ENCODE peak calls at places on chromosomes 1 and 21, in eight cellular contexts. One of them, this sample, is unnamed.

GRCh38 chr1:20560966-20561365 is 8.6 kb downstream of the FAM43B start:
- DNase-seq in SK-N-MC: no peak
- DNase-seq in HTR-8/SVneo: no peak
- DNase-seq in GDM1: no peak
- DNase-seq in neural progenitor cell: no peak
- DNase-seq in RKO: no peak
- DNase-seq in tibial artery: no peak
- DNase-seq in B cell: no peak
- DNase-seq in this sample: no peak

GRCh38 chr1:40232444-40232843 is 15.3 kb upstream of the TMCO2 start:
- DNase-seq in tibial artery: no peak
- DNase-seq in B cell: peak
- DNase-seq in GDM1: no peak
- DNase-seq in neural progenitor cell: no peak
- DNase-seq in SK-N-MC: no peak
- DNase-seq in HTR-8/SVneo: no peak
- DNase-seq in RKO: no peak
- DNase-seq in this sample: no peak

GRCh38 chr1:202807367-202807925 is 775 bp downstream of the KDM5B start:
- DNase-seq in neural progenitor cell: peak
- DNase-seq in RKO: peak
- DNase-seq in B cell: no peak
- DNase-seq in HTR-8/SVneo: peak
- DNase-seq in GDM1: no peak
- DNase-seq in SK-N-MC: no peak
- DNase-seq in tibial artery: peak
- DNase-seq in this sample: no peak

GRCh38 chr1:115330480-115331013 is 7.5 kb downstream of the NGF start:
- DNase-seq in neural progenitor cell: no peak
- DNase-seq in HTR-8/SVneo: no peak
- DNase-seq in B cell: no peak
- DNase-seq in GDM1: no peak
- DNase-seq in SK-N-MC: no peak
- DNase-seq in tibial artery: no peak
- DNase-seq in RKO: peak
- DNase-seq in this sample: no peak

GRCh38 chr1:183262628-183263220 is 76.7 kb downstream of the LAMC2 start:
- DNase-seq in neural progenitor cell: no peak
- DNase-seq in HTR-8/SVneo: no peak
- DNase-seq in GDM1: no peak
- DNase-seq in SK-N-MC: no peak
- DNase-seq in tibial artery: no peak
- DNase-seq in RKO: no peak
- DNase-seq in B cell: no peak
- DNase-seq in this sample: no peak

GRCh38 chr1:187763976-187764375 is 935.2 kb downstream of the PLA2G4A start:
- DNase-seq in tibial artery: no peak
- DNase-seq in neural progenitor cell: no peak
- DNase-seq in SK-N-MC: no peak
- DNase-seq in B cell: no peak
- DNase-seq in HTR-8/SVneo: no peak
- DNase-seq in RKO: no peak
- DNase-seq in GDM1: no peak
- DNase-seq in this sample: no peak

GRCh38 chr1:201697174-201697573 is 131.8 kb upstream of the IPO9 start:
- DNase-seq in RKO: no peak
- DNase-seq in SK-N-MC: no peak
- DNase-seq in GDM1: no peak
- DNase-seq in tibial artery: no peak
- DNase-seq in B cell: no peak
- DNase-seq in neural progenitor cell: no peak
- DNase-seq in HTR-8/SVneo: no peak
- DNase-seq in this sample: no peak

GRCh38 chr1:53552146-53552940 is 93.1 kb downstream of the DMRTB1 start:
- DNase-seq in HTR-8/SVneo: no peak
- DNase-seq in neural progenitor cell: peak
- DNase-seq in GDM1: no peak
- DNase-seq in tibial artery: peak
- DNase-seq in RKO: no peak
- DNase-seq in B cell: peak
- DNase-seq in SK-N-MC: no peak
- DNase-seq in this sample: peak

GRCh38 chr1:100077525-100077924 is 55.2 kb downstream of the SASS6 start:
- DNase-seq in RKO: no peak
- DNase-seq in GDM1: no peak
- DNase-seq in B cell: no peak
- DNase-seq in SK-N-MC: no peak
- DNase-seq in neural progenitor cell: no peak
- DNase-seq in tibial artery: no peak
- DNase-seq in HTR-8/SVneo: no peak
- DNase-seq in this sample: no peak

GRCh38 chr1:63662846-63663245 is 69.6 kb downstream of the PGM1 start:
- DNase-seq in RKO: peak
- DNase-seq in neural progenitor cell: no peak
- DNase-seq in B cell: no peak
- DNase-seq in HTR-8/SVneo: peak
- DNase-seq in tibial artery: no peak
- DNase-seq in SK-N-MC: no peak
- DNase-seq in GDM1: no peak
- DNase-seq in this sample: no peak

GRCh38 chr1:26529655-26530539 is at the start of gene RPS6KA1:
- DNase-seq in neural progenitor cell: peak
- DNase-seq in tibial artery: no peak
- DNase-seq in SK-N-MC: no peak
- DNase-seq in B cell: peak
- DNase-seq in RKO: peak
- DNase-seq in HTR-8/SVneo: peak
- DNase-seq in GDM1: peak
- DNase-seq in this sample: peak

GRCh38 chr1:7388488-7389185 is 382.5 kb upstream of the VAMP3 start:
- DNase-seq in SK-N-MC: no peak
- DNase-seq in GDM1: no peak
- DNase-seq in tibial artery: peak
- DNase-seq in RKO: no peak
- DNase-seq in neural progenitor cell: no peak
- DNase-seq in HTR-8/SVneo: no peak
- DNase-seq in B cell: no peak
- DNase-seq in this sample: peak

GRCh38 chr1:47870946-47871750 is 126.0 kb downstream of the TRABD2B start:
- DNase-seq in SK-N-MC: no peak
- DNase-seq in RKO: no peak
- DNase-seq in HTR-8/SVneo: no peak
- DNase-seq in neural progenitor cell: no peak
- DNase-seq in GDM1: no peak
- DNase-seq in tibial artery: no peak
- DNase-seq in B cell: no peak
- DNase-seq in this sample: no peak

GRCh38 chr1:21636029-21636428 is 33.1 kb downstream of the RAP1GAP start:
- DNase-seq in HTR-8/SVneo: no peak
- DNase-seq in SK-N-MC: no peak
- DNase-seq in neural progenitor cell: no peak
- DNase-seq in GDM1: no peak
- DNase-seq in tibial artery: no peak
- DNase-seq in B cell: no peak
- DNase-seq in RKO: no peak
- DNase-seq in this sample: no peak

GRCh38 chr21:21200103-21200938 is 202.1 kb downstream of the NCAM2 start:
- DNase-seq in B cell: no peak
- DNase-seq in SK-N-MC: no peak
- DNase-seq in GDM1: no peak
- DNase-seq in neural progenitor cell: no peak
- DNase-seq in tibial artery: peak
- DNase-seq in HTR-8/SVneo: peak
- DNase-seq in RKO: peak
- DNase-seq in this sample: no peak

GRCh38 chr1:151720190-151720953 is 950 bp upstream of the RIIAD1 start:
- DNase-seq in SK-N-MC: no peak
- DNase-seq in tibial artery: no peak
- DNase-seq in GDM1: no peak
- DNase-seq in RKO: no peak
- DNase-seq in HTR-8/SVneo: no peak
- DNase-seq in neural progenitor cell: no peak
- DNase-seq in B cell: no peak
- DNase-seq in this sample: no peak

GRCh38 chr1:153777648-153778047 is 2.4 kb downstream of the SLC27A3 start:
- DNase-seq in HTR-8/SVneo: no peak
- DNase-seq in GDM1: no peak
- DNase-seq in RKO: no peak
- DNase-seq in neural progenitor cell: no peak
- DNase-seq in tibial artery: peak
- DNase-seq in SK-N-MC: no peak
- DNase-seq in B cell: peak
- DNase-seq in this sample: no peak

GRCh38 chr1:41313661-41314131 is 47.5 kb upstream of the FOXO6 start:
- DNase-seq in RKO: no peak
- DNase-seq in B cell: no peak
- DNase-seq in HTR-8/SVneo: no peak
- DNase-seq in tibial artery: no peak
- DNase-seq in SK-N-MC: peak
- DNase-seq in GDM1: no peak
- DNase-seq in neural progenitor cell: peak
- DNase-seq in this sample: no peak

GRCh38 chr21:44892536-44893277 is 19.2 kb upstream of the PTTG1IP start:
- DNase-seq in tibial artery: no peak
- DNase-seq in RKO: peak
- DNase-seq in SK-N-MC: no peak
- DNase-seq in GDM1: peak
- DNase-seq in neural progenitor cell: peak
- DNase-seq in B cell: peak
- DNase-seq in HTR-8/SVneo: peak
- DNase-seq in this sample: peak

GRCh38 chr1:205711105-205712048 is 31.1 kb upstream of the SLC45A3 start:
- DNase-seq in SK-N-MC: peak
- DNase-seq in GDM1: peak
- DNase-seq in tibial artery: no peak
- DNase-seq in B cell: peak
- DNase-seq in neural progenitor cell: peak
- DNase-seq in HTR-8/SVneo: peak
- DNase-seq in RKO: peak
- DNase-seq in this sample: peak

GRCh38 chr1:119409731-119410130 is 5.2 kb upstream of the HSD3B2 start:
- DNase-seq in GDM1: no peak
- DNase-seq in tibial artery: no peak
- DNase-seq in SK-N-MC: no peak
- DNase-seq in B cell: no peak
- DNase-seq in RKO: no peak
- DNase-seq in neural progenitor cell: no peak
- DNase-seq in HTR-8/SVneo: no peak
- DNase-seq in this sample: no peak

GRCh38 chr1:86054396-86054795 is 102.2 kb downstream of the COL24A1 start:
- DNase-seq in tibial artery: no peak
- DNase-seq in GDM1: no peak
- DNase-seq in neural progenitor cell: no peak
- DNase-seq in SK-N-MC: no peak
- DNase-seq in B cell: no peak
- DNase-seq in HTR-8/SVneo: no peak
- DNase-seq in RKO: no peak
- DNase-seq in this sample: no peak

GRCh38 chr1:6822530-6823359 is 37.5 kb downstream of the CAMTA1 start:
- DNase-seq in SK-N-MC: peak
- DNase-seq in GDM1: no peak
- DNase-seq in B cell: no peak
- DNase-seq in tibial artery: no peak
- DNase-seq in HTR-8/SVneo: no peak
- DNase-seq in RKO: no peak
- DNase-seq in neural progenitor cell: no peak
- DNase-seq in this sample: no peak

GRCh38 chr1:98761238-98761637 is 99.7 kb downstream of the SNX7 start:
- DNase-seq in RKO: peak
- DNase-seq in HTR-8/SVneo: no peak
- DNase-seq in neural progenitor cell: peak
- DNase-seq in GDM1: no peak
- DNase-seq in tibial artery: no peak
- DNase-seq in B cell: no peak
- DNase-seq in SK-N-MC: no peak
- DNase-seq in this sample: no peak

GRCh38 chr1:202143768-202144509 is 598 bp downstream of the ARL8A start:
- DNase-seq in SK-N-MC: no peak
- DNase-seq in tibial artery: no peak
- DNase-seq in HTR-8/SVneo: no peak
- DNase-seq in B cell: peak
- DNase-seq in RKO: peak
- DNase-seq in GDM1: peak
- DNase-seq in neural progenitor cell: peak
- DNase-seq in this sample: no peak

GRCh38 chr1:68011786-68012375 is 38.5 kb downstream of the DIRAS3 start:
- DNase-seq in HTR-8/SVneo: no peak
- DNase-seq in RKO: no peak
- DNase-seq in neural progenitor cell: peak
- DNase-seq in SK-N-MC: no peak
- DNase-seq in B cell: no peak
- DNase-seq in GDM1: no peak
- DNase-seq in tibial artery: no peak
- DNase-seq in this sample: no peak

GRCh38 chr1:60978421-60979357 is 103.7 kb upstream of the NFIA start:
- DNase-seq in HTR-8/SVneo: no peak
- DNase-seq in neural progenitor cell: no peak
- DNase-seq in RKO: peak
- DNase-seq in SK-N-MC: peak
- DNase-seq in GDM1: peak
- DNase-seq in tibial artery: no peak
- DNase-seq in B cell: no peak
- DNase-seq in this sample: no peak

GRCh38 chr1:53590581-53591515 is 131.6 kb downstream of the DMRTB1 start:
- DNase-seq in tibial artery: peak
- DNase-seq in HTR-8/SVneo: no peak
- DNase-seq in neural progenitor cell: peak
- DNase-seq in GDM1: no peak
- DNase-seq in SK-N-MC: no peak
- DNase-seq in RKO: no peak
- DNase-seq in B cell: no peak
- DNase-seq in this sample: no peak

GRCh38 chr1:51378871-51379270 is 48.5 kb upstream of the TTC39A start:
- DNase-seq in GDM1: no peak
- DNase-seq in RKO: no peak
- DNase-seq in tibial artery: no peak
- DNase-seq in HTR-8/SVneo: no peak
- DNase-seq in B cell: no peak
- DNase-seq in neural progenitor cell: no peak
- DNase-seq in SK-N-MC: no peak
- DNase-seq in this sample: no peak

GRCh38 chr1:47898156-47898825 is 98.9 kb downstream of the TRABD2B start:
- DNase-seq in HTR-8/SVneo: no peak
- DNase-seq in RKO: no peak
- DNase-seq in GDM1: no peak
- DNase-seq in B cell: no peak
- DNase-seq in SK-N-MC: no peak
- DNase-seq in neural progenitor cell: no peak
- DNase-seq in tibial artery: no peak
- DNase-seq in this sample: no peak

GRCh38 chr1:167210966-167211674 is 9.6 kb upstream of the POU2F1 start:
- DNase-seq in RKO: no peak
- DNase-seq in SK-N-MC: peak
- DNase-seq in B cell: no peak
- DNase-seq in tibial artery: no peak
- DNase-seq in neural progenitor cell: no peak
- DNase-seq in GDM1: no peak
- DNase-seq in HTR-8/SVneo: no peak
- DNase-seq in this sample: no peak

GRCh38 chr1:153292740-153293479 is 19.8 kb downstream of the PGLYRP3 start:
- DNase-seq in GDM1: no peak
- DNase-seq in RKO: no peak
- DNase-seq in SK-N-MC: no peak
- DNase-seq in neural progenitor cell: no peak
- DNase-seq in tibial artery: no peak
- DNase-seq in B cell: no peak
- DNase-seq in HTR-8/SVneo: no peak
- DNase-seq in this sample: no peak

GRCh38 chr1:21834094-21834493 is 22.0 kb downstream of the LDLRAD2 start:
- DNase-seq in B cell: no peak
- DNase-seq in HTR-8/SVneo: no peak
- DNase-seq in GDM1: no peak
- DNase-seq in RKO: no peak
- DNase-seq in SK-N-MC: no peak
- DNase-seq in tibial artery: no peak
- DNase-seq in neural progenitor cell: no peak
- DNase-seq in this sample: no peak

GRCh38 chr1:219812491-219813221 is 115.7 kb downstream of the SLC30A10 start:
- DNase-seq in B cell: no peak
- DNase-seq in tibial artery: no peak
- DNase-seq in GDM1: no peak
- DNase-seq in RKO: peak
- DNase-seq in SK-N-MC: no peak
- DNase-seq in HTR-8/SVneo: peak
- DNase-seq in neural progenitor cell: peak
- DNase-seq in this sample: no peak